ENCODE peak calls at places on chromosomes 4 and X, in nine cellular contexts. B is astrocyte, Y is omental fat pad, C is lower leg skin, H is fibroblast of lung, E is astrocyte of the spinal cord, P is B cell, V is endothelial cell, R is PC-3. D is an unnamed sample.

GRCh38 chr4:139025841-139026240 is 10.3 kb downstream of the NOCT start:
- DNase-seq in B (no peak), H (no peak), E (no peak), C (no peak), P (no peak), R (peak; percentile 32), V (no peak), Y (no peak), D (no peak)

GRCh38 chr4:40842318-40842717 is 92.6 kb downstream of the NSUN7 start:
- DNase-seq in R (no peak), C (no peak), P (no peak), Y (no peak), B (peak; percentile 39), H (peak; percentile 42), V (no peak), E (no peak), D (no peak)

GRCh38 chr4:101475246-101475645 is 127.9 kb upstream of the PPP3CA start:
- DNase-seq in H (no peak), B (no peak), P (no peak), E (no peak), Y (no peak), C (no peak), R (no peak), V (no peak), D (no peak)

GRCh38 chr4:156792462-156793085 is 179.0 kb downstream of the PDGFC start:
- DNase-seq in E (no peak), C (no peak), B (peak; percentile 65), P (no peak), R (peak; percentile 77), H (no peak), V (no peak), Y (no peak), D (no peak)

GRCh38 chrX:50952406-50952805 is 41.9 kb downstream of the BMP15 start:
- DNase-seq in R (no peak), B (peak; percentile 7), V (no peak), Y (no peak), P (no peak), E (no peak), H (no peak), C (no peak), D (no peak)

GRCh38 chrX:126900937-126901336 is 81.4 kb downstream of the PRR32 start:
- DNase-seq in B (no peak), P (no peak), H (no peak), Y (no peak), R (no peak), C (no peak), E (no peak), V (no peak), D (no peak)

GRCh38 chrX:123764967-123765871 is 32.4 kb upstream of the THOC2 start:
- DNase-seq in P (peak; percentile 54), B (peak; percentile 78), C (peak; percentile 79), V (peak; percentile 68), H (peak; percentile 81), E (peak; percentile 87), Y (peak; percentile 27), R (peak; percentile 83), D (peak; percentile 79)

GRCh38 chr4:52641853-52642563 is 17.1 kb downstream of the USP46 start:
- DNase-seq in R (peak; percentile 81), B (peak; percentile 65), Y (no peak), C (no peak), E (peak; percentile 35), H (peak; percentile 39), P (no peak), V (no peak), D (no peak)

GRCh38 chr4:126661194-126661593 is 971.6 kb upstream of the INTU start:
- DNase-seq in V (no peak), R (no peak), P (no peak), E (no peak), H (no peak), Y (no peak), C (no peak), B (peak; percentile 41), D (no peak)

GRCh38 chr4:127868196-127868595 is 12.5 kb upstream of the PLK4 start:
- DNase-seq in P (no peak), B (no peak), H (no peak), R (no peak), Y (no peak), V (no peak), C (no peak), E (no peak), D (no peak)

GRCh38 chr4:180610317-180610716 is 1632.9 kb upstream of the TENM3 start:
- DNase-seq in Y (no peak), E (peak; percentile 46), H (no peak), P (no peak), R (peak; percentile 13), C (no peak), B (peak; percentile 51), V (no peak), D (no peak)

GRCh38 chrX:134671207-134671750 is 13.0 kb upstream of the PLAC1 start:
- DNase-seq in C (no peak), Y (no peak), V (no peak), P (no peak), E (no peak), R (peak; percentile 55), B (no peak), H (no peak), D (no peak)

GRCh38 chr4:84501197-84501492 is 2.1 kb upstream of the NKX6-1 start:
- DNase-seq in C (no peak), B (no peak), E (no peak), V (no peak), H (no peak), Y (no peak), R (no peak), P (no peak), D (no peak)

GRCh38 chrX:134760671-134761070 is 102.4 kb upstream of the PLAC1 start:
- DNase-seq in R (no peak), H (no peak), E (no peak), V (no peak), B (no peak), C (no peak), P (no peak), Y (no peak), D (no peak)

GRCh38 chr4:25923745-25924144 is 9.7 kb downstream of the SMIM20 start:
- DNase-seq in R (no peak), Y (no peak), B (no peak), C (no peak), E (no peak), H (no peak), V (no peak), P (no peak), D (no peak)

GRCh38 chrX:131424895-131425294 is 119.0 kb upstream of the OR13H1 start:
- DNase-seq in V (no peak), R (no peak), H (no peak), C (no peak), B (no peak), Y (no peak), P (no peak), E (no peak), D (no peak)
- TF ChIP-seq CTCF in V (no peak), R (no peak), H (no peak), C (no peak), B (no peak), Y (no peak), P (no peak), E (no peak), D (no peak)

GRCh38 chr4:74932010-74932409 is 906 bp upstream of the PARM1 start:
- DNase-seq in H (no peak), P (no peak), R (no peak), C (no peak), B (no peak), E (no peak), V (no peak), Y (no peak), D (no peak)

GRCh38 chr4:74931386-74931785 is 1.5 kb upstream of the PARM1 start:
- DNase-seq in B (no peak), E (no peak), V (no peak), C (no peak), P (no peak), R (no peak), Y (no peak), H (no peak), D (no peak)

GRCh38 chr4:74934016-74934821 is 1.3 kb downstream of the PARM1 start:
- DNase-seq in Y (no peak), V (peak; percentile 34), B (peak; percentile 9), P (no peak), E (peak; percentile 30), C (no peak), R (peak; percentile 53), H (peak; percentile 47), D (peak; percentile 47)

GRCh38 chr4:74933562-74934015 is 673 bp downstream of the PARM1 start:
- DNase-seq in H (peak; percentile 6), B (no peak), R (no peak), C (no peak), P (no peak), V (peak; percentile 5), E (peak; percentile 19), Y (no peak), D (peak; percentile 18)

GRCh38 chr4:74932832-74933561 is at the start of gene PARM1:
- DNase-seq in P (peak; percentile 89), E (peak; percentile 76), H (peak; percentile 79), B (peak; percentile 37), C (peak; percentile 68), V (peak; percentile 91), R (peak; percentile 78), Y (peak; percentile 69), D (peak; percentile 94)
- TF ChIP-seq CTCF in P (peak; percentile 68), E (peak; percentile 74), H (peak; percentile 70), B (peak; percentile 48), C (no peak), V (peak; percentile 60), R (peak; percentile 70), Y (no peak), D (peak; percentile 73)

GRCh38 chr4:896216-896615 is 35.9 kb downstream of the GAK start:
- DNase-seq in C (no peak), H (no peak), E (no peak), V (no peak), P (no peak), B (no peak), R (no peak), Y (no peak), D (no peak)
- TF ChIP-seq CTCF in C (no peak), H (no peak), E (no peak), V (no peak), P (no peak), B (no peak), R (no peak), Y (no peak), D (no peak)

GRCh38 chrX:120625366-120625765 is 4.5 kb downstream of the C1GALT1C1 start:
- DNase-seq in V (no peak), H (peak; percentile 43), R (no peak), E (no peak), Y (no peak), C (no peak), B (no peak), P (no peak), D (no peak)

DNA sequence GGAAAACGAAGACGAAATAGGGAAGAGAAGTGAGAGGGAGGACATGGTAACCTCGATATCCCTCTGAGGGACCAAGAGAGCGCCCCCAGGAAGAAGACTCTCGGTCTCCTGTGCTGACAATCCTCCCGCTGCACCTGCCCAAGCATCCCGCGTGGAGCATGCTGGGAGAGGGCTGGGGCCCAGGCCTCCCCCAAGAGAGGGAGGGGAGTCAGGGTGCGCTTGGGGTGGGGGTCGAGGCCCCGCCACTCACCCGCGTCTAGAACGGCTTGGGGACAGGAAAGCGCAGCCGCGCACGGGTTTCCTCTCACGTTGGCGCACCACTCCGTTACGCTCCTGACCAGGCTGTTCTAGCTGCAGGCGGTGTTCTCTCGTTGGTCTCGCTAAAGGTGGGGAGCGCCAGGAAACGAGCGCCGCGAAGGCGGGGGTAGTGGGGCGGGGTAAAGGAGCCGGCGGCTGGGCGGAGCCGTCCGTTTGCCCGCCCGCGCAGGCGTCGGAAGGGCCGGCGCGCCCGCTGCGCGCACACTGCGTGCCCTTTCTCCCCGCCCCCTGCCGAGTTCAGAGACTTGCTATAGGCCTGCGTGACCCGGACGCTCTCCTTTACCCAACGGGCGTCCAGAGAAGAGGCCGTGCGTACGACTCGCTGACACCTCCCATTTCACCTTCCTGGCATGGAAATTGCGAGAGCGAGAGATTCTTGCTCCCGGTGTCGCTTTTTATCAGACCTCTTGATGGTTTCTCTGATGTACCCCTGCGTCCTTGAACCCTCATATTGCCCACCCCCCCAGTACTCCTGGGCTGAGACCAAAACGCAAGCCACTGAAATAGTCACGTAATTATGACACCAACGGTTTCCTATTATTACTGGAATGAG is at the start of gene C1GALT1C1:
- DNase-seq in P (peak; percentile 92), H (peak; percentile 90), R (peak; percentile 94), B (peak; percentile 85), E (peak; percentile 93), V (peak; percentile 83), Y (peak; percentile 58), C (peak; percentile 87), D (peak; percentile 88)
- TF ChIP-seq CTCF in P (no peak), H (no peak), R (no peak), B (no peak), E (no peak), V (no peak), Y (no peak), C (no peak), D (no peak)